ENCODE peak calls at places on chromosomes 3 and 15, in six cellular contexts. One of them, this sample, is unnamed.

GRCh38 chr15:36007699-36008098 is 461.7 kb upstream of the DPH6 start:
- DNase-seq in H9: no peak
- DNase-seq in H1: no peak
- DNase-seq in IMR-90: no peak
- DNase-seq in trophoblast cell: no peak
- DNase-seq in neuronal stem cell: no peak
- DNase-seq in this sample: no peak

GRCh38 chr3:149507491-149508324 is 33.2 kb downstream of the TM4SF4 start:
- DNase-seq in H9: no peak
- DNase-seq in H1: no peak
- DNase-seq in IMR-90: no peak
- DNase-seq in trophoblast cell: peak
- DNase-seq in neuronal stem cell: no peak
- DNase-seq in this sample: peak

GRCh38 chr3:122975163-122975923 is 52.2 kb downstream of the SEMA5B start:
- DNase-seq in H9: peak
- DNase-seq in H1: no peak
- DNase-seq in IMR-90: peak
- DNase-seq in trophoblast cell: peak
- DNase-seq in neuronal stem cell: no peak
- DNase-seq in this sample: peak

GRCh38 chr15:77827860-77828259 is 195.1 kb upstream of the LINGO1 start:
- DNase-seq in H9: no peak
- DNase-seq in H1: no peak
- DNase-seq in IMR-90: no peak
- DNase-seq in trophoblast cell: no peak
- DNase-seq in neuronal stem cell: no peak
- DNase-seq in this sample: no peak

GRCh38 chr3:147655236-147655635 is 246.1 kb downstream of the ZIC1 start:
- DNase-seq in H9: no peak
- DNase-seq in H1: no peak
- DNase-seq in IMR-90: no peak
- DNase-seq in trophoblast cell: no peak
- DNase-seq in neuronal stem cell: no peak
- DNase-seq in this sample: no peak

GRCh38 chr15:40412095-40412759 is 6.6 kb downstream of the IVD start:
- DNase-seq in H9: no peak
- DNase-seq in H1: no peak
- DNase-seq in IMR-90: no peak
- DNase-seq in trophoblast cell: no peak
- DNase-seq in neuronal stem cell: no peak
- DNase-seq in this sample: no peak

GRCh38 chr3:74614133-74614967 is at the start of gene CNTN3:
- DNase-seq in H9: peak
- DNase-seq in H1: no peak
- DNase-seq in IMR-90: peak
- DNase-seq in trophoblast cell: peak
- DNase-seq in neuronal stem cell: peak
- DNase-seq in this sample: no peak

GRCh38 chr3:187242900-187243299 is 45.6 kb downstream of the RTP1 start:
- DNase-seq in H9: no peak
- DNase-seq in H1: no peak
- DNase-seq in IMR-90: no peak
- DNase-seq in trophoblast cell: no peak
- DNase-seq in neuronal stem cell: no peak
- DNase-seq in this sample: no peak

GRCh38 chr15:31400222-31400927 is 73.7 kb downstream of the KLF13 start:
- DNase-seq in H9: no peak
- DNase-seq in H1: no peak
- DNase-seq in IMR-90: no peak
- DNase-seq in trophoblast cell: no peak
- DNase-seq in neuronal stem cell: no peak
- DNase-seq in this sample: no peak

GRCh38 chr3:127690106-127690505 is 17.4 kb downstream of the ABTB1 start:
- DNase-seq in H9: no peak
- DNase-seq in H1: no peak
- DNase-seq in IMR-90: peak
- DNase-seq in trophoblast cell: peak
- DNase-seq in neuronal stem cell: no peak
- DNase-seq in this sample: peak

DNA sequence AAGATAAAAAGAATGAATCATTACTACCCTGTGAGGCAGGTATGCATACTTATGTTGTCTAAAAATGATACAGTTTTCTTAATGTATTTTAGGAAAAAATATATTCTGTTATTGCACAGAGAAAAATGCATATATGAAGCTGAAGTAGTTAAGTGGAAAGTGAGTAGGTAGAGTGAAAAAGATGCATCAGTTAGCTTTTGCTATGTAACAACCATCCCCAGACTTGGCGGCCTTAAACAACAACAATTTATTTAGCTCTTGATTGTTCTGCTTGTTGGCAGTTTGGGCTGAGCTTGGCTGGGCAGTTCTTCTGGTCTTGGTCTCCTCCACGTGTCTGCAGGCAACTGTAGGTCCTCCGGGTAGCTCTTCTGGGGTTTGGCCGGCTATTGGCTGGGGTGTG is 45.7 kb downstream of the SLC6A6 start:
- DNase-seq in H9: no peak
- DNase-seq in H1: no peak
- DNase-seq in IMR-90: no peak
- DNase-seq in trophoblast cell: no peak
- DNase-seq in neuronal stem cell: no peak
- DNase-seq in this sample: no peak
- H3K14ac ChIP-seq in H9: no peak
- H3K14ac ChIP-seq in H1: no peak
- H3K14ac ChIP-seq in IMR-90: no peak
- H3K14ac ChIP-seq in trophoblast cell: no peak
- H3K14ac ChIP-seq in neuronal stem cell: no peak
- H3K14ac ChIP-seq in this sample: no peak

GRCh38 chr15:48966595-48967301 is 3.0 kb upstream of the SHC4 start:
- DNase-seq in H9: no peak
- DNase-seq in H1: no peak
- DNase-seq in IMR-90: peak
- DNase-seq in trophoblast cell: no peak
- DNase-seq in neuronal stem cell: no peak
- DNase-seq in this sample: peak

GRCh38 chr15:48964898-48965297 is 1.2 kb upstream of the SHC4 start:
- DNase-seq in H9: no peak
- DNase-seq in H1: no peak
- DNase-seq in IMR-90: no peak
- DNase-seq in trophoblast cell: no peak
- DNase-seq in neuronal stem cell: no peak
- DNase-seq in this sample: no peak

GRCh38 chr15:48967336-48967735 is 3.6 kb upstream of the SHC4 start:
- DNase-seq in H9: no peak
- DNase-seq in H1: no peak
- DNase-seq in IMR-90: peak
- DNase-seq in trophoblast cell: no peak
- DNase-seq in neuronal stem cell: no peak
- DNase-seq in this sample: no peak

GRCh38 chr15:48968066-48968465 is 4.3 kb upstream of the SHC4 start:
- DNase-seq in H9: no peak
- DNase-seq in H1: no peak
- DNase-seq in IMR-90: no peak
- DNase-seq in trophoblast cell: no peak
- DNase-seq in neuronal stem cell: no peak
- DNase-seq in this sample: no peak

GRCh38 chr15:48965972-48966371 is 2.3 kb upstream of the SHC4 start:
- DNase-seq in H9: no peak
- DNase-seq in H1: no peak
- DNase-seq in IMR-90: peak
- DNase-seq in trophoblast cell: peak
- DNase-seq in neuronal stem cell: no peak
- DNase-seq in this sample: peak
- H3K14ac ChIP-seq in H9: no peak
- H3K14ac ChIP-seq in H1: no peak
- H3K14ac ChIP-seq in IMR-90: peak
- H3K14ac ChIP-seq in trophoblast cell: no peak
- H3K14ac ChIP-seq in neuronal stem cell: no peak
- H3K14ac ChIP-seq in this sample: no peak

GRCh38 chr15:28118531-28118930 is 19.4 kb upstream of the OCA2 start:
- DNase-seq in H9: no peak
- DNase-seq in H1: no peak
- DNase-seq in IMR-90: no peak
- DNase-seq in trophoblast cell: no peak
- DNase-seq in neuronal stem cell: no peak
- DNase-seq in this sample: no peak

GRCh38 chr15:28115871-28116270 is 16.8 kb upstream of the OCA2 start:
- DNase-seq in H9: no peak
- DNase-seq in H1: no peak
- DNase-seq in IMR-90: no peak
- DNase-seq in trophoblast cell: no peak
- DNase-seq in neuronal stem cell: no peak
- DNase-seq in this sample: no peak

GRCh38 chr15:28118083-28118482 is 19.0 kb upstream of the OCA2 start:
- DNase-seq in H9: no peak
- DNase-seq in H1: no peak
- DNase-seq in IMR-90: no peak
- DNase-seq in trophoblast cell: no peak
- DNase-seq in neuronal stem cell: no peak
- DNase-seq in this sample: no peak

GRCh38 chr15:28116521-28117488 is 17.7 kb upstream of the OCA2 start:
- DNase-seq in H9: no peak
- DNase-seq in H1: no peak
- DNase-seq in IMR-90: no peak
- DNase-seq in trophoblast cell: no peak
- DNase-seq in neuronal stem cell: no peak
- DNase-seq in this sample: no peak

GRCh38 chr15:28117591-28117990 is 18.5 kb upstream of the OCA2 start:
- DNase-seq in H9: no peak
- DNase-seq in H1: no peak
- DNase-seq in IMR-90: no peak
- DNase-seq in trophoblast cell: no peak
- DNase-seq in neuronal stem cell: no peak
- DNase-seq in this sample: no peak
- H3K14ac ChIP-seq in H9: no peak
- H3K14ac ChIP-seq in H1: no peak
- H3K14ac ChIP-seq in IMR-90: no peak
- H3K14ac ChIP-seq in trophoblast cell: no peak
- H3K14ac ChIP-seq in neuronal stem cell: no peak
- H3K14ac ChIP-seq in this sample: no peak

DNA sequence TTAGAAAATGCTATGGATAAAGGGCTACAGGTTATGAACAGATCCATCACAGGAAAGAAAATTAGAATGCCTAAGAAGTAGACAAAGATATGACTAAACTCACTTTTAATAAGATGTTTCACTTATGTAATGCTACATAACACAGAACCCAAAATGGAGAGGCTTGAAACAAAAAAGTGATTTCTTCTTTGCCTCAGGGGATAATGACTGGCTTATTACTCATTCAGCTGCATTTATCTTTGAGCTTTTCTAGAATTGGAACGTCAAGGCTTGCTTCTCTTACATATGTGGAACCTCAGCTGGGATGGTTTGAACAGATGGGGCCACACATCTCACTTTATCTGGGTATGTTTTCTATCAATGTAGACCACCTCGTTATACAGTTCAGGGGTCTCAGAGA is 120.6 kb upstream of the EPHA3 start:
- DNase-seq in H9: no peak
- DNase-seq in H1: no peak
- DNase-seq in IMR-90: peak
- DNase-seq in trophoblast cell: peak
- DNase-seq in neuronal stem cell: no peak
- DNase-seq in this sample: peak
- H3K14ac ChIP-seq in H9: no peak
- H3K14ac ChIP-seq in H1: no peak
- H3K14ac ChIP-seq in IMR-90: no peak
- H3K14ac ChIP-seq in trophoblast cell: no peak
- H3K14ac ChIP-seq in neuronal stem cell: no peak
- H3K14ac ChIP-seq in this sample: no peak

DNA sequence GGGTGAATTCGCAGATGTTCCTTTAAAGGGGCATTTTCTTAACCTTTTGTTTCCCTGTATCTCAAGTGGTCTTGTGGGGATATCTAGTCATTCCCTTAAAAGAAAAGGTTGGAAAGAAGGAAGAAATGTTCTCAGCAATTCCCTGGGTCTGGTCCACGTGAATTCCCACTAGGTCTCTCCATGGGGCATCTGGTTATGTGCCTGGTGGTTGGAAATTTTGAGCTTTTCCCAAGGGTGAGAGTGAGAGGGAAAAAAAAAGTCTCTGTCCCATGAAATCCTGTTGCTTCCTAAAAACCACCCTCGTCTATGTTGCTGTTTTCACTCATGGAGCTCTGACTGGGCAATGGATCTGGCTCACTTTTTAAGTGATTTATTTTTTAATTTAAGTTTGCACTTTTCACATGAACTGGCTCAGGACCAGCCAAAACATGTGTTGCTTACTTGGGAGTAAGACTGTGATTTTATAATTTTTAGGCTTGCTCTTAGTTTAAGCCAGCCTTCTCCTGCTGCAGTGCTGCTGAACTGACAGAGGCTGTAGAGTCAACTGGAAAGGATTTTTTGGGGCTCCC is 190.1 kb downstream of the CHST2 start:
- DNase-seq in H9: no peak
- DNase-seq in H1: no peak
- DNase-seq in IMR-90: no peak
- DNase-seq in trophoblast cell: no peak
- DNase-seq in neuronal stem cell: no peak
- DNase-seq in this sample: no peak
- H3K14ac ChIP-seq in H9: no peak
- H3K14ac ChIP-seq in H1: no peak
- H3K14ac ChIP-seq in IMR-90: no peak
- H3K14ac ChIP-seq in trophoblast cell: no peak
- H3K14ac ChIP-seq in neuronal stem cell: no peak
- H3K14ac ChIP-seq in this sample: no peak

DNA sequence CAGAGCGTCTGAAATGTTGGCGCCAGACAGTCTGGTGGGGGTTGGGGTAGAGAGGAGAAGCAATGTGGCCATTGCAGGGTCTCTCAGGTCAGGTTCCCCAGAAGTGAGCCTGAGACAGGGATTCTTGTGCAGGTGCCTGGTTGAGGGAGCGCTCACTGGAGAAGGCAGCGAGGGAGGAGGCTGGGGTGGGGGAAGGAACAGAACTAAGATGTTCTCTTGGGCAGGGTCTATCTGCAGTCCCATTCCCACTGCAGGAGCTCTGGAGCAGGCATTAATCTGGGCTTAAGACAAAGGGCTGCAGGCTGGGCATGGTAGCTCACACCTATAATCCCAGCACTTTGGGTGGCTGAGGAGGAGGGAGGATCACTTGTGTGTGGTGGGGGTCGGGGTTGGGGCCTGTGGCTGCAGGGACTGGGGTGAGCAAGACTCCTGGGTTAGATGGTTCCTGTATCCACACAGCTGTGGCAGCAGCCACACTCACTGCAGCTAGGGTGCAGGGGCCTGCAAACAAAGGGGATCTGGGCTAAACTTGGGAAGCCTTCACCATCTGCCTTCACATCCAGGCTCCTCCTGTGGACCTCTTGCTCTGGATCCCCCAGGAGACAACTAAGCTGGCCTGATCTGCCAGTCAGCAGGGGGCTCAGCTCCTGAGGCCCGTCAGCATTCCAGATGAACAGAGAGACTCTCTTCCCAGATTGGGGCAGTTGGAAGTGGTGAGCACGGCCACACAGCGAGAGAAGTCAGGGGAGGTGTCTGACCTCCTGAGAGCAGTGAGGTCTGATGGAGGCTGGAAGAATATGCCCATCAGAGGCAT is 172.5 kb downstream of the ABHD5 start:
- DNase-seq in H9: peak
- DNase-seq in H1: no peak
- DNase-seq in IMR-90: no peak
- DNase-seq in trophoblast cell: no peak
- DNase-seq in neuronal stem cell: no peak
- DNase-seq in this sample: no peak
- H3K14ac ChIP-seq in H9: no peak
- H3K14ac ChIP-seq in H1: no peak
- H3K14ac ChIP-seq in IMR-90: no peak
- H3K14ac ChIP-seq in trophoblast cell: no peak
- H3K14ac ChIP-seq in neuronal stem cell: no peak
- H3K14ac ChIP-seq in this sample: no peak

This sample was measured in mesenchymal stem cell.